ENCODE peak calls at places on chromosomes 7 and 10, in four cellular contexts. E, K, U and C are unnamed samples.

GRCh38 chr10:92830478-92831389 is 17.6 kb upstream of the EXOC6 start:
- ATAC-seq in E (peak), K (peak), U (peak), C (peak)

GRCh38 chr7:28754027-28754426 is 204.1 kb downstream of the TRIL start:
- ATAC-seq in E (no peak), K (no peak), U (peak), C (no peak)

GRCh38 chr10:68795886-68796532 is 31.3 kb upstream of the STOX1 start:
- ATAC-seq in E (no peak), K (no peak), U (no peak), C (no peak)

GRCh38 chr7:36084485-36085091 is 68.5 kb upstream of the EEPD1 start:
- ATAC-seq in E (no peak), K (no peak), U (peak), C (peak)

GRCh38 chr10:124074471-124075109 is 18.8 kb downstream of the CHST15 start:
- ATAC-seq in E (peak), K (no peak), U (peak), C (no peak)

GRCh38 chr7:11540271-11540761 is 291.7 kb downstream of the THSD7A start:
- ATAC-seq in E (peak), K (no peak), U (peak), C (peak)

GRCh38 chr10:3186365-3186764 is 13.8 kb upstream of the PITRM1 start:
- ATAC-seq in E (peak), K (no peak), U (no peak), C (no peak)

GRCh38 chr10:79239930-79240713 is 107.1 kb upstream of the PPIF start:
- ATAC-seq in E (no peak), K (no peak), U (no peak), C (no peak)

GRCh38 chr10:7592627-7593026 is 74.1 kb downstream of the ITIH5 start:
- ATAC-seq in E (no peak), K (peak), U (peak), C (peak)

GRCh38 chr7:7595451-7595850 is 28.8 kb downstream of the MIOS start:
- ATAC-seq in E (peak), K (no peak), U (no peak), C (no peak)

GRCh38 chr7:39248041-39248692 is 270.5 kb downstream of the POU6F2 start:
- ATAC-seq in E (no peak), K (no peak), U (no peak), C (no peak)

GRCh38 chr7:151759591-151760042 is 117.3 kb downstream of the PRKAG2 start:
- ATAC-seq in E (peak), K (peak), U (peak), C (peak)